ENCODE peak calls at places on chromosomes 13 and 19, in six cellular contexts. P is pancreas, H is Peyer's patch, J is activated B cell treated with CpG ODN at 0.5 μM for 24 hours, N is cardiac fibroblast, U is mammary epithelial cell. L is an unnamed sample.

GRCh38 chr19:1315470-1316166 is 29.9 kb downstream of the EFNA2 start:
- DNase-seq in H (peak; percentile 68), U (peak; percentile 39), J (peak; percentile 40), N (peak; percentile 54), P (peak; percentile 41), L (peak; percentile 70)

GRCh38 chr13:25686831-25687495 is 315.2 kb downstream of the ATP8A2 start:
- DNase-seq in U (no peak), H (no peak), P (no peak), N (no peak), J (no peak), L (no peak)

GRCh38 chr13:109880371-109881346 is 94.3 kb upstream of the IRS2 start:
- DNase-seq in J (no peak), H (no peak), U (no peak), P (no peak), N (no peak), L (no peak)

GRCh38 chr13:18212873-18213272 is 968.8 kb downstream of the TUBA3C start:
- DNase-seq in N (peak; percentile 7), J (no peak), U (no peak), P (no peak), H (no peak), L (no peak)

GRCh38 chr13:63774133-63774532 is 2358.5 kb upstream of the PCDH20 start:
- DNase-seq in J (no peak), P (no peak), N (peak; percentile 1), H (no peak), U (no peak), L (no peak)

GRCh38 chr13:87259479-87260083 is 411.6 kb upstream of the SLITRK5 start:
- DNase-seq in J (no peak), U (no peak), P (no peak), N (no peak), H (no peak), L (peak; percentile 41)

GRCh38 chr19:3006075-3006767 is 22.9 kb downstream of the TLE2 start:
- DNase-seq in H (no peak), N (no peak), J (no peak), U (no peak), P (no peak), L (no peak)

GRCh38 chr13:46617382-46617781 is 64.4 kb downstream of the LRCH1 start:
- DNase-seq in J (no peak), P (no peak), H (no peak), N (no peak), U (no peak), L (no peak)

GRCh38 chr19:40294560-40294959 is 9.4 kb upstream of the AKT2 start:
- DNase-seq in N (no peak), P (no peak), U (no peak), H (no peak), J (no peak), L (no peak)

GRCh38 chr19:39445258-39446071 is at the start of gene SUPT5H:
- DNase-seq in N (peak; percentile 99), J (peak; percentile 84), H (peak; percentile 99), P (peak; percentile 97), U (peak; percentile 97), L (peak; percentile 93)

GRCh38 chr13:111789420-111789819 is 277.5 kb upstream of the SOX1 start:
- DNase-seq in H (no peak), U (no peak), P (no peak), J (no peak), N (no peak), L (no peak)

GRCh38 chr19:47351545-47351944 is 2.4 kb downstream of the DHX34 start:
- DNase-seq in U (peak; percentile 28), N (peak; percentile 44), J (no peak), H (no peak), P (no peak), L (no peak)

GRCh38 chr13:94590744-94591143 is 5.2 kb downstream of the TGDS start:
- DNase-seq in P (no peak), U (no peak), N (no peak), H (no peak), J (no peak), L (no peak)

GRCh38 chr19:13795595-13796300 is 505 bp downstream of the ZSWIM4 start:
- DNase-seq in P (peak; percentile 49), J (no peak), U (peak; percentile 24), N (peak; percentile 20), H (no peak), L (no peak)

GRCh38 chr13:65597839-65598818 is 1632.0 kb downstream of the PCDH9 start:
- DNase-seq in N (peak; percentile 87), P (no peak), J (no peak), H (no peak), U (no peak), L (no peak)

GRCh38 chr13:49840266-49840665 is 47.8 kb upstream of the KPNA3 start:
- DNase-seq in H (no peak), J (no peak), P (no peak), N (peak; percentile 60), U (no peak), L (no peak)

GRCh38 chr13:49681837-49682236 is 9.4 kb downstream of the EBPL start:
- DNase-seq in U (peak; percentile 63), P (no peak), H (no peak), J (no peak), N (no peak), L (no peak)

GRCh38 chr19:18044825-18045304 is 36.9 kb downstream of the ARRDC2 start:
- DNase-seq in U (peak; percentile 83), P (peak; percentile 86), J (peak; percentile 72), N (peak; percentile 71), H (peak; percentile 95), L (peak; percentile 28)

GRCh38 chr19:46714523-46715106 is 2.3 kb downstream of the PRKD2 start:
- DNase-seq in P (no peak), N (no peak), H (no peak), J (peak; percentile 60), U (no peak), L (no peak)

GRCh38 chr13:101098873-101099272 is 317.4 kb downstream of the NALCN start:
- DNase-seq in U (no peak), J (no peak), H (no peak), N (no peak), P (no peak), L (no peak)

GRCh38 chr19:23075031-23075733 is 41.6 kb upstream of the ZNF730 start:
- DNase-seq in H (peak; percentile 47), N (peak; percentile 73), J (no peak), P (peak; percentile 43), U (peak; percentile 67), L (peak; percentile 79)

GRCh38 chr19:15195381-15195964 is 5.3 kb downstream of the NOTCH3 start:
- DNase-seq in P (peak; percentile 59), H (no peak), J (no peak), N (peak; percentile 83), U (peak; percentile 80), L (peak; percentile 74)

GRCh38 chr13:79455331-79455730 is 25.6 kb upstream of the NDFIP2 start:
- DNase-seq in J (no peak), H (no peak), P (no peak), U (peak; percentile 15), N (peak; percentile 63), L (no peak)

GRCh38 chr13:68550330-68550729 is 1320.2 kb upstream of the PCDH9 start:
- DNase-seq in P (no peak), H (no peak), U (no peak), N (no peak), J (no peak), L (no peak)

GRCh38 chr13:102569488-102569887 is 27.3 kb upstream of the TPP2 start:
- DNase-seq in N (peak; percentile 59), H (no peak), U (no peak), J (no peak), P (no peak), L (no peak)

GRCh38 chr13:93529961-93530360 is 303.4 kb downstream of the GPC6 start:
- DNase-seq in P (no peak), U (no peak), J (no peak), N (peak; percentile 7), H (no peak), L (no peak)

GRCh38 chr13:93535256-93535655 is 308.6 kb downstream of the GPC6 start:
- DNase-seq in H (no peak), J (no peak), N (peak; percentile 25), U (peak; percentile 11), P (no peak), L (no peak)

GRCh38 chr13:93539914-93540313 is 313.3 kb downstream of the GPC6 start:
- DNase-seq in H (no peak), J (no peak), N (no peak), U (no peak), P (no peak), L (no peak)

DNA sequence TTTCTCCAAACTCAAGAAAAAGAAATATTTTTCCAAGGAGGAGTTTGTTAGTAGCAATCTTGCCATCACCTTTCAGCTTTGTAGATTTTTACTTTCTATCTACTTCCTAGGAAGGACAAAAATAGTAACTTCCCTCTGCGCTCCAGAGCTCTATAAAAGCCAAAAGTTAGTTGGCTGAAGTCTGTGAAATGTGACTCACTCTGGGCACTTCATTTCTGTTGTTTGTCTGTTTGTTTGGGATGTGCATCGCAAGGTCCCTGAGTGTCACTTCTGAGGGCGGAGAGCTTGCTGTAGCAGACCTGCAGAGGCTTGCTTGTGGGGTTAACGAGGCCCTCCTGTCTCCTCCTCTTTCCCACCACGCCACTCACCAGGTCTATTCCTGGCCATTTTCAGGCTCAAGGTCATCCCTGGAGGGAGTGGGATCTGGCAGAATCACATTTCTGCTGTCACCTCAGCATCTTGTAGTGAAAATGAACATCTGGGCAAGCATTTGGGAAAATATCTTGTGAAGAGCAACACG is 307.6 kb downstream of the GPC6 start:
- DNase-seq in J (no peak), H (no peak), P (no peak), N (peak; percentile 5), U (no peak), L (no peak)
- TF ChIP-seq CTCF in J (no peak), H (no peak), P (no peak), N (no peak), U (no peak), L (no peak)

DNA sequence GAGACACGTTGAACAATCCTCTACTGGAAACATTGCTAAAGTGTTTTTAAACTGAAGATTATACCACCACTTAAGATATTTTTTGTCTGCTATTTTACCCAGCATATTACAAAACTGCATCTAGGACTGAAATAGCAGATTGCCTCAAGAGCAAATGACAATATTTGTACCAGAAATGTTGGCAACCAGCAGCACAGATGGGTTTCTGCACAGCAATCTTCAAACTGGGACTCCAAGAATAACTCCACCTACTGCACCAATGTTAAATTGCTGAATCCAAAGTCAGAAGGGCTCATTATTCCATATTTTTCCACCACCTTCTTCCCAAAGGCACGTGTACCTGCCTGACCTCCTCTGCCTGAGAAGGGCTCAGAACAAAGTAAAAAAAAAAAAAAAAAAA is 79.6 kb downstream of the FOXO1 start:
- DNase-seq in J (no peak), N (no peak), H (no peak), P (no peak), U (no peak), L (no peak)
- TF ChIP-seq CTCF in J (no peak), N (peak; percentile 15), H (no peak), P (no peak), U (no peak), L (no peak)

DNA sequence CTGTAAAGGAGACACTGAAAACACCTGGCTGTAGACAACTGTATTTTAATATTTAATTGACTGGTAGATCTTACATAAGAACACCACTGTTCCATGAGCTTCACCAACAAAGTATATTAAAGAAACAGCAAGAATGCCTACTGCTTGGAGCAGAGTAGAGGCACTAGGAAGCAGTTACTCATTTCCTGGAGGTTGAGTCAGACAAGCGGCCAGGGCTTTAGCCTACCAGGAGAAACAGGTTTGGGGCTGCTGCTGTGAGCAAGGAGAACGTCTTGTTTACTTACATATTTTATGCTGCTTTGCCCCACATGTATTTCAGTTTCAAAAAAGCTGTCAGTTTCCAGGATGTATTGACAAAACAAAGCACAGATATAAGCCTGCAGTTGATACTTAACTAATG is 33.4 kb downstream of the ALG5 start:
- DNase-seq in P (no peak), J (no peak), H (no peak), N (peak; percentile 92), U (peak; percentile 88), L (no peak)
- TF ChIP-seq CTCF in P (no peak), J (no peak), H (no peak), N (no peak), U (no peak), L (no peak)

GRCh38 chr13:43238341-43239083 is 215.1 kb downstream of the DNAJC15 start:
- DNase-seq in P (no peak), U (no peak), N (no peak), J (no peak), H (no peak), L (no peak)
- TF ChIP-seq CTCF in P (no peak), U (no peak), N (no peak), J (no peak), H (no peak), L (no peak)

L was measured in nephron progenitor cell.